ENCODE peak calls at places on chromosomes 16 and 17, in nine cellular contexts. H, X, O, D, M, C, B, U and W are unnamed samples.

GRCh38 chr17:1137465-1137894 is 42.3 kb downstream of the ABR start:
- DNase-seq in C (no peak), H (no peak), X (no peak), U (peak; percentile 74), M (no peak), D (no peak), O (no peak), B (no peak), W (no peak)

GRCh38 chr17:39699818-39700147 is at the start of gene ERBB2:
- DNase-seq in B (no peak), O (peak; percentile 31), X (peak; percentile 79), U (peak; percentile 80), M (peak; percentile 85), D (no peak), H (no peak), C (peak; percentile 89), W (peak; percentile 66)

GRCh38 chr17:73028311-73028755 is 64.2 kb downstream of the SLC39A11 start:
- DNase-seq in U (peak; percentile 92), D (no peak), H (no peak), X (peak; percentile 12), O (no peak), C (no peak), B (no peak), M (no peak), W (no peak)

GRCh38 chr16:5010576-5011329 is 23.0 kb downstream of the NAGPA start:
- DNase-seq in D (no peak), B (no peak), M (peak; percentile 46), O (no peak), H (no peak), U (no peak), X (no peak), C (no peak), W (no peak)

GRCh38 chr17:6638046-6638908 is 2.2 kb downstream of the KIAA0753 start:
- DNase-seq in H (no peak), C (no peak), O (no peak), X (no peak), B (no peak), M (no peak), D (no peak), U (no peak), W (no peak)

GRCh38 chr17:64155751-64156544 is 26.0 kb upstream of the ERN1 start:
- DNase-seq in C (peak; percentile 72), X (no peak), U (peak; percentile 24), M (peak; percentile 21), B (no peak), H (no peak), D (no peak), O (no peak), W (no peak)

GRCh38 chr16:16109453-16110110 is 113.7 kb downstream of the ABCC6 start:
- DNase-seq in C (no peak), M (no peak), U (no peak), B (no peak), O (no peak), D (no peak), H (no peak), X (no peak), W (no peak)

GRCh38 chr17:71260366-71260765 is 860.5 kb upstream of the SOX9 start:
- DNase-seq in X (peak; percentile 49), C (no peak), U (peak; percentile 48), D (no peak), B (no peak), H (no peak), O (no peak), M (no peak), W (no peak)

GRCh38 chr16:23301251-23302044 is 654 bp upstream of the SCNN1B start:
- DNase-seq in H (no peak), M (no peak), D (no peak), U (no peak), X (no peak), O (no peak), B (no peak), C (no peak), W (no peak)

GRCh38 chr16:6643083-6643686 is 689.5 kb upstream of the RBFOX1 start:
- DNase-seq in H (no peak), O (peak; percentile 3), X (peak; percentile 56), D (peak; percentile 22), C (peak; percentile 34), U (peak; percentile 44), M (peak; percentile 59), B (peak; percentile 46), W (peak; percentile 42)

GRCh38 chr17:8151641-8152111 is 528 bp downstream of the PER1 start:
- DNase-seq in X (peak; percentile 71), U (peak; percentile 79), O (no peak), B (peak; percentile 73), D (no peak), H (peak; percentile 70), M (peak; percentile 66), C (peak; percentile 88), W (no peak)

GRCh38 chr16:59880626-59881025 is 1146.5 kb upstream of the GOT2 start:
- DNase-seq in O (no peak), H (no peak), D (no peak), X (no peak), C (no peak), B (no peak), M (no peak), U (peak; percentile 16), W (no peak)

GRCh38 chr17:78596871-78597635 is 19.9 kb upstream of the DNAH17 start:
- DNase-seq in C (no peak), H (no peak), X (no peak), M (no peak), B (no peak), D (no peak), U (no peak), O (no peak), W (no peak)

GRCh38 chr16:20280259-20280658 is 47.1 kb downstream of the GP2 start:
- DNase-seq in U (no peak), M (no peak), O (no peak), H (no peak), C (no peak), B (no peak), D (no peak), X (no peak), W (no peak)

GRCh38 chr17:17724307-17724921 is 43.2 kb downstream of the RAI1 start:
- DNase-seq in U (no peak), D (peak; percentile 81), X (peak; percentile 56), C (no peak), O (no peak), M (peak; percentile 90), H (no peak), B (peak; percentile 50), W (no peak)

GRCh38 chr16:79297805-79298204 is 302.7 kb downstream of the MAF start:
- DNase-seq in O (no peak), M (peak; percentile 26), U (no peak), X (no peak), B (no peak), H (no peak), C (no peak), D (no peak), W (no peak)

GRCh38 chr16:81592353-81592866 is 147.8 kb downstream of the CMIP start:
- DNase-seq in M (no peak), O (no peak), H (no peak), D (no peak), X (no peak), B (no peak), C (no peak), U (no peak), W (no peak)

GRCh38 chr16:8590161-8590688 is at the start of gene TMEM114:
- DNase-seq in U (no peak), D (no peak), M (peak; percentile 61), H (no peak), X (no peak), C (no peak), O (no peak), B (no peak), W (no peak)

GRCh38 chr16:28528463-28528867 is 10.3 kb downstream of the NUPR1 start:
- DNase-seq in O (no peak), X (no peak), D (no peak), U (no peak), M (no peak), H (no peak), C (no peak), B (no peak), W (no peak)

GRCh38 chr17:66541461-66542182 is 239.2 kb downstream of the PRKCA start:
- DNase-seq in B (no peak), H (no peak), X (peak; percentile 72), U (no peak), M (no peak), O (no peak), C (no peak), D (peak; percentile 50), W (no peak)

GRCh38 chr16:83296505-83296904 is 511.3 kb upstream of the HSBP1 start:
- DNase-seq in D (no peak), M (no peak), B (no peak), O (no peak), U (peak; percentile 23), X (no peak), C (no peak), H (no peak), W (no peak)

GRCh38 chr16:88389191-88389590 is 6.4 kb downstream of the ZNF469 start:
- DNase-seq in D (no peak), U (no peak), H (no peak), M (no peak), X (no peak), O (no peak), C (no peak), B (no peak), W (no peak)

GRCh38 chr17:77145635-77146632 is 5.2 kb downstream of the SEC14L1 start:
- DNase-seq in U (peak; percentile 92), D (peak; percentile 63), C (peak; percentile 67), M (no peak), O (no peak), X (peak; percentile 80), B (peak; percentile 28), H (no peak), W (peak; percentile 56)
- TF ChIP-seq CTCF in U (peak; percentile 53), D (no peak), C (no peak), M (peak; percentile 7), O (peak; percentile 56), X (peak; percentile 44), B (no peak), H (peak; percentile 37), W (no peak)

GRCh38 chr16:12356622-12357365 is 380.3 kb downstream of the SNX29 start:
- DNase-seq in M (no peak), C (no peak), X (no peak), D (no peak), B (no peak), O (no peak), H (no peak), U (no peak), W (no peak)
- TF ChIP-seq CTCF in M (peak; percentile 6), C (no peak), X (no peak), D (no peak), B (no peak), O (no peak), H (no peak), U (no peak), W (no peak)

GRCh38 chr17:42618442-42619150 is 9.1 kb downstream of the TUBG1 start:
- DNase-seq in D (peak; percentile 79), U (no peak), O (no peak), H (no peak), X (peak; percentile 22), B (peak; percentile 28), M (peak; percentile 70), C (peak; percentile 60), W (peak; percentile 79)
- TF ChIP-seq CTCF in D (peak; percentile 64), U (no peak), O (no peak), H (no peak), X (peak; percentile 9), B (no peak), M (peak; percentile 39), C (peak; percentile 12), W (peak; percentile 59)

DNA sequence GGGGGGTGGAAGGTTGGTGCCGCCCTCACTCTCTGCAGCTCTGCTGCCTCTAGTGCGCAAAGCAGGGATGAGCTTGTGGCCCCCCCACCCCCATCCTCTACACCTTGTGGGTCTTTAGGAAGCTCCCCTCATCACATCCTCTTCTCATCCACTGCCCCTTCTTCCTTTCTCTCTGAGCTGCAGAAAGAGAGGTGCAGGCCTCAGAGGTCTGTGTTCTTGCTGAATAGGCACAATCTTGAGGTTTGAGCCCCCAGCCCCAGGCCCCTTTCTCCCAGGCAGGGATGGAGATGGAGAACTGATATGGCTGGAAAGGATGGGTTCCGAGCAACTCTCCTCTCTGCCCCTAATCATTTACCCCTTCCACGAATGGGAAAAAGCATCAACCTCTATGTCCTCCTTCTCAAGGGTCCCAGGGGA is 2.6 kb downstream of the CACNA1G start:
- DNase-seq in O (no peak), X (no peak), M (no peak), B (no peak), U (no peak), C (no peak), D (no peak), H (no peak), W (no peak)
- TF ChIP-seq CTCF in O (peak; percentile 5), X (no peak), M (peak; percentile 13), B (peak; percentile 14), U (peak; percentile 17), C (no peak), D (no peak), H (no peak), W (no peak)